ENCODE peak calls at places on chromosomes 1 and 21, in nine cellular contexts. Z is stomach; A is breast epithelium; Q is fibroblast of villous mesenchyme; O is CD8-positive, alpha-beta memory T cell; V is endothelial cell of umbilical vein; T is tibial artery; F is IMR-90; I is tibial nerve. W is an unnamed sample.

GRCh38 chr1:10054465-10054864 is 21.7 kb downstream of the UBE4B start:
- DNase-seq in T (no peak), Z (no peak), Q (no peak), V (no peak), A (no peak), F (no peak), O (no peak), I (no peak), W (no peak)

GRCh38 chr21:44397431-44398031 is 44.1 kb downstream of the TRPM2 start:
- DNase-seq in I (no peak), T (no peak), Z (no peak), F (no peak), Q (no peak), A (no peak), O (no peak), V (no peak), W (no peak)

GRCh38 chr1:42955311-42956063 is 3.2 kb downstream of the SLC2A1 start:
- DNase-seq in T (no peak), Z (no peak), V (no peak), I (no peak), A (no peak), O (peak), Q (no peak), F (no peak), W (no peak)

GRCh38 chr1:3904843-3905185 is 4.7 kb upstream of the C1orf174 start:
- DNase-seq in F (no peak), O (no peak), Z (no peak), T (no peak), A (no peak), V (no peak), I (no peak), Q (no peak), W (no peak)

GRCh38 chr1:179709841-179710329 is 33.2 kb upstream of the FAM163A start:
- DNase-seq in I (no peak), O (peak), F (peak), T (no peak), A (no peak), Q (peak), Z (no peak), V (peak), W (peak)

GRCh38 chr21:36640260-36641244 is 58.4 kb upstream of the SIM2 start:
- DNase-seq in T (no peak), I (no peak), Q (peak), F (peak), V (peak), Z (no peak), A (no peak), O (no peak), W (no peak)

GRCh38 chr1:248841702-248842395 is 3.8 kb downstream of the ZNF672 start:
- DNase-seq in I (peak), A (no peak), V (peak), Z (no peak), F (peak), T (peak), O (peak), Q (peak), W (no peak)

GRCh38 chr1:86581250-86581649 is 34.4 kb downstream of the CLCA4 start:
- DNase-seq in A (no peak), O (no peak), F (no peak), Z (no peak), T (no peak), V (no peak), I (no peak), Q (no peak), W (no peak)

GRCh38 chr1:185595835-185596667 is 138.1 kb upstream of the HMCN1 start:
- DNase-seq in T (no peak), Z (peak), Q (peak), O (peak), A (no peak), V (peak), I (peak), F (peak), W (no peak)

GRCh38 chr1:7404046-7404742 is 366.9 kb upstream of the VAMP3 start:
- DNase-seq in Q (no peak), Z (peak), I (no peak), F (no peak), O (no peak), A (peak), T (no peak), V (no peak), W (no peak)
- H3K4me3 ChIP-seq in Q (no peak), Z (no peak), I (no peak), F (no peak), O (no peak), A (no peak), T (no peak), V (no peak), W (no peak)

GRCh38 chr1:167565922-167566321 is 12.4 kb upstream of the CREG1 start:
- DNase-seq in Z (no peak), A (no peak), O (no peak), Q (no peak), I (no peak), F (no peak), V (no peak), T (no peak), W (no peak)
- H3K4me3 ChIP-seq in Z (no peak), A (no peak), O (no peak), Q (no peak), I (no peak), F (no peak), V (no peak), T (no peak), W (no peak)

GRCh38 chr1:201982923-201983805 is 716 bp downstream of the RNPEP start:
- DNase-seq in I (peak), O (peak), Z (peak), V (peak), A (peak), Q (peak), T (peak), F (peak), W (no peak)

GRCh38 chr1:201988593-201988992 is 6.1 kb downstream of the RNPEP start:
- DNase-seq in V (no peak), Q (no peak), I (no peak), T (no peak), Z (no peak), O (no peak), A (no peak), F (no peak), W (no peak)

GRCh38 chr1:201985355-201985754 is 2.9 kb downstream of the RNPEP start:
- DNase-seq in T (no peak), I (no peak), V (no peak), F (no peak), Q (no peak), Z (no peak), A (no peak), O (no peak), W (no peak)

GRCh38 chr1:201982082-201982922 is at the start of gene RNPEP:
- DNase-seq in Z (peak), A (peak), V (peak), Q (peak), I (peak), O (peak), F (peak), T (peak), W (no peak)

DNA sequence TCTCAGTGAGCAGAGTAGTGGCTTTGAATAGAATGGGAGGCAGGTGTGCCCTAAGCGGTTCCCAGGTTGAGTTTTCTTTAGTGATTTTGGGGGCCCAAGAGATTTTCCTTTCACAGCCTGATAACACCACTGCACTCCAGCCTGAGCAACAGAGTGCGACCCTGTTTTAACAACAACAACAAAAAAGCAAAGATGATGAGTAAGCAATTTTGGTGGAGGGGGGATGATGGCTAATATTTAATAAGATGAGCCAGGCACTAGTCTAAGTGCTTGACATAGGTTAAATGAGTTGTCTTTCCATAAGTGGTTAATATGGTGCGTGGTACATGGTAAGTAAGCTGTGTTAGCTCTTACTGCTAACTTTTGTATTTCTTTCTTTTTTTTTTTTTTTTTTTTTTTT is 2.0 kb downstream of the RNPEP start:
- DNase-seq in Z (no peak), I (no peak), F (no peak), Q (no peak), V (no peak), O (no peak), A (no peak), T (no peak), W (no peak)
- H3K4me3 ChIP-seq in Z (no peak), I (no peak), F (no peak), Q (no peak), V (no peak), O (no peak), A (peak), T (no peak), W (no peak)

GRCh38 chr1:14255231-14255630 is 343.3 kb upstream of the KAZN start:
- DNase-seq in V (no peak), Z (no peak), Q (no peak), F (no peak), I (no peak), A (no peak), T (no peak), O (no peak), W (no peak)
- H3K4me3 ChIP-seq in V (no peak), Z (no peak), Q (no peak), F (no peak), I (no peak), A (no peak), T (no peak), O (no peak), W (no peak)

W was measured in AG09309.